ENCODE peak calls at places on chromosomes 4 and X, in six cellular contexts. A, T, E, V, O and Q are unnamed samples.

GRCh38 chr4:78951862-78952472 is 12.7 kb upstream of the PAQR3 start:
- DNase-seq in T (peak), A (no peak), E (no peak), O (no peak), V (peak), Q (no peak)

GRCh38 chr4:1413221-1413663 is 7.0 kb upstream of the NKX1-1 start:
- DNase-seq in A (no peak), T (no peak), V (no peak), O (no peak), E (peak), Q (no peak)

GRCh38 chr4:153020460-153020859 is 84.3 kb downstream of the FHDC1 start:
- DNase-seq in A (no peak), V (no peak), E (no peak), T (no peak), O (no peak), Q (no peak)

GRCh38 chr4:83255584-83255983 is 29.0 kb downstream of the COQ2 start:
- DNase-seq in T (peak), V (no peak), A (no peak), E (no peak), O (no peak), Q (no peak)

GRCh38 chrX:104482757-104483156 is 83.2 kb upstream of the IL1RAPL2 start:
- DNase-seq in E (no peak), O (no peak), V (no peak), T (no peak), A (no peak), Q (no peak)

GRCh38 chr4:38667005-38667771 is 3.2 kb downstream of the KLF3 start:
- DNase-seq in V (peak), A (peak), T (peak), O (peak), E (peak), Q (peak)

GRCh38 chr4:141768954-141769353 is 132.6 kb downstream of the IL15 start:
- DNase-seq in A (no peak), T (peak), O (no peak), V (no peak), E (no peak), Q (no peak)

GRCh38 chr4:174292473-174292872 is 8.8 kb downstream of the CEP44 start:
- DNase-seq in A (no peak), T (no peak), O (no peak), V (no peak), E (no peak), Q (no peak)

GRCh38 chr4:91373546-91373945 is 930.2 kb upstream of the GRID2 start:
- DNase-seq in V (no peak), O (no peak), A (no peak), T (no peak), E (no peak), Q (no peak)

GRCh38 chrX:118718737-118719136 is 8.7 kb upstream of the IL13RA1 start:
- DNase-seq in A (no peak), O (no peak), E (no peak), V (no peak), T (no peak), Q (no peak)

GRCh38 chr4:112651641-112652040 is 14.7 kb downstream of the LARP7 start:
- DNase-seq in A (no peak), E (no peak), V (no peak), O (no peak), T (no peak), Q (no peak)

GRCh38 chr4:158796370-158797140 is 27.7 kb downstream of the FNIP2 start:
- DNase-seq in E (no peak), O (peak), V (no peak), T (peak), A (no peak), Q (peak)

GRCh38 chrX:11423362-11423818 is 130.2 kb downstream of the AMELX start:
- DNase-seq in E (no peak), O (no peak), T (peak), V (no peak), A (no peak), Q (peak)

GRCh38 chrX:18426004-18426320 is 554 bp downstream of the CDKL5 start:
- DNase-seq in O (no peak), V (no peak), T (no peak), E (no peak), A (no peak), Q (no peak)

GRCh38 chr4:114287079-114287696 is 307.7 kb upstream of the ARSJ start:
- DNase-seq in E (no peak), T (no peak), A (no peak), O (peak), V (no peak), Q (no peak)

GRCh38 chr4:168221298-168221697 is 97.3 kb downstream of the DDX60 start:
- DNase-seq in T (peak), V (no peak), O (no peak), E (no peak), A (no peak), Q (no peak)

GRCh38 chr4:15893967-15894366 is 44.6 kb downstream of the FGFBP1 start:
- DNase-seq in V (no peak), A (no peak), E (no peak), O (no peak), T (peak), Q (no peak)

GRCh38 chr4:37891221-37892159 is 606 bp downstream of the TBC1D1 start:
- DNase-seq in V (peak), T (peak), A (peak), E (no peak), O (peak), Q (peak)

GRCh38 chr4:38078590-38079381 is 118.6 kb downstream of the PTTG2 start:
- DNase-seq in A (no peak), E (no peak), O (no peak), V (no peak), T (peak), Q (no peak)

GRCh38 chr4:173500841-173501591 is 29.0 kb downstream of the HAND2 start:
- DNase-seq in E (no peak), A (no peak), O (no peak), V (no peak), T (no peak), Q (no peak)

GRCh38 chr4:109294468-109295020 is 7.9 kb downstream of the COL25A1 start:
- DNase-seq in O (no peak), A (no peak), T (peak), E (no peak), V (no peak), Q (no peak)

GRCh38 chr4:148442830-148443549 is 776 bp upstream of the NR3C2 start:
- DNase-seq in V (no peak), O (no peak), A (no peak), T (no peak), E (no peak), Q (no peak)

GRCh38 chr4:68520985-68521384 is 55.1 kb downstream of the UGT2B17 start:
- DNase-seq in O (no peak), E (no peak), A (no peak), V (no peak), T (no peak), Q (no peak)

GRCh38 chr4:126328914-126329313 is 1014.2 kb downstream of the FAT4 start:
- DNase-seq in A (no peak), T (no peak), V (no peak), E (no peak), O (no peak), Q (no peak)

GRCh38 chrX:154412468-154412867 is 1.1 kb downstream of the TAFAZZIN start:
- DNase-seq in T (no peak), A (no peak), O (no peak), V (no peak), E (no peak), Q (no peak)

GRCh38 chr4:119795986-119796578 is 167.5 kb upstream of the PDE5A start:
- DNase-seq in O (no peak), A (no peak), T (no peak), E (no peak), V (no peak), Q (no peak)
- H3K27ac ChIP-seq in O (no peak), A (no peak), T (no peak), E (no peak), V (no peak), Q (no peak)

DNA sequence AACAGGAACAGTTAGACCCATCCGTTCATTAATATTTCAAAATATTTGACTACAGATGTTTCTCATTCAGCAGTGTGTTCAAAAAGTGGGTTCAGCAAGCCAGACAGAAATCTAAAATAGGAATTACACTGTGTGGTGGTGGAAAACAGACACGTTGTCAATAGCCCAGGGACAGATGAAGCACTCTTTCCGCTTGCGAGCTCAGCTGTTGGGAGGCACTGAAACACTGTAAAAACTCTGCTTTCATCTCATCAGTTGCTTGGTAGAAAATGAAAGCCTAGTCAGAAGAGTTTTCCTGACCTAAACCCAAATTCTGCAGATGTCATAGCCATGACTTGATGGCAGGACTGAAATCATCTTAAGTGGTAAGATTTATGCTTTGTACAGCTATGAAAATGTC is 38.5 kb downstream of the LRP2BP start:
- DNase-seq in E (no peak), T (no peak), A (no peak), V (no peak), O (no peak), Q (no peak)
- H3K27ac ChIP-seq in E (no peak), T (no peak), A (peak), V (no peak), O (no peak), Q (peak)

DNA sequence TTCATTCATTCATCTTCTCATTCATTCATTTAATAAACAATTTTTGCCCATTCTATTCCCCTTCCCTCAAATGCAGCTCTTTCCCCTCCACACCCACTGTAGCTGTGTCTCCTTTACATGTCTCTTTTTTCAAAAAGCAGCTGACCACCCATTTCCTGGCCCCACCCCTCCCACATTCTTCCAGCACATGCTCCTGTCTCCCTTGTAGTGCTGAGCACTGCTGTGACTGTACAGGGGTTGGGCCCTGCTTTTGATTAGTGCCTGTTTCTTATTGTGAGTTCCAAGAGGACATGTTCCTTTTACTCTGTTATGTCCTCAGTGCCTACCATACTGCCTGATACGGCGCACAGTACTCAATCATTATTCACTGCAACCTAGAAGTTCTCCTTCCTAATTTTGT is 152.0 kb downstream of the STK32B start:
- DNase-seq in O (no peak), T (peak), E (no peak), V (no peak), A (no peak), Q (no peak)
- H3K27ac ChIP-seq in O (no peak), T (no peak), E (no peak), V (no peak), A (no peak), Q (no peak)

GRCh38 chrX:1500701-1501624 is 36.0 kb downstream of the P2RY8 start:
- DNase-seq in O (no peak), T (no peak), E (no peak), A (peak), V (no peak), Q (no peak)

GRCh38 chrX:1502241-1502640 is 34.7 kb downstream of the P2RY8 start:
- DNase-seq in O (no peak), E (no peak), T (no peak), V (no peak), A (no peak), Q (peak)

GRCh38 chrX:1506916-1507315 is 30.1 kb downstream of the P2RY8 start:
- DNase-seq in V (no peak), T (no peak), E (no peak), O (no peak), A (no peak), Q (no peak)

GRCh38 chrX:1507511-1508463 is 29.2 kb downstream of the P2RY8 start:
- DNase-seq in O (no peak), A (no peak), E (no peak), T (no peak), V (no peak), Q (no peak)

DNA sequence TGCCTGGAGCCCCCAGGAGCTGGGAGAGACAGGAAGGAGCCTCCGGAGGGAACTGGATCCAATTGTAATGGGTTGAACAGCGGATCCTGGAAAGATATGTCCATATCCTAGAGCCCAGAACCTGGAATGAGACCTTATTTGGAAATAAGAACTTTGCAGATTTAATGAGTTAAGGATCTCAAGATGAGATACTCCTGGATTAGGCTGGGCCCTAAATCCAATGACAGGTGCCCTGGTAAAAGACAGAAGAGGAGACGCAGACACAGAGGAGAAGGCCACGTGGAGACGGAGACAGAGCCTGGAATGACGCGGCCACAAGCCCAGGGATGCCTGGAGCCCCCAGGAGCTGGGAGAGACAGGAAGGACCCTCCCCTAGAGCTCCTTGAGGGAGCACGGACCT is 34.1 kb downstream of the P2RY8 start:
- DNase-seq in O (no peak), T (no peak), V (no peak), E (no peak), A (no peak), Q (no peak)
- H3K27ac ChIP-seq in O (no peak), T (no peak), V (no peak), E (no peak), A (no peak), Q (no peak)

DNA sequence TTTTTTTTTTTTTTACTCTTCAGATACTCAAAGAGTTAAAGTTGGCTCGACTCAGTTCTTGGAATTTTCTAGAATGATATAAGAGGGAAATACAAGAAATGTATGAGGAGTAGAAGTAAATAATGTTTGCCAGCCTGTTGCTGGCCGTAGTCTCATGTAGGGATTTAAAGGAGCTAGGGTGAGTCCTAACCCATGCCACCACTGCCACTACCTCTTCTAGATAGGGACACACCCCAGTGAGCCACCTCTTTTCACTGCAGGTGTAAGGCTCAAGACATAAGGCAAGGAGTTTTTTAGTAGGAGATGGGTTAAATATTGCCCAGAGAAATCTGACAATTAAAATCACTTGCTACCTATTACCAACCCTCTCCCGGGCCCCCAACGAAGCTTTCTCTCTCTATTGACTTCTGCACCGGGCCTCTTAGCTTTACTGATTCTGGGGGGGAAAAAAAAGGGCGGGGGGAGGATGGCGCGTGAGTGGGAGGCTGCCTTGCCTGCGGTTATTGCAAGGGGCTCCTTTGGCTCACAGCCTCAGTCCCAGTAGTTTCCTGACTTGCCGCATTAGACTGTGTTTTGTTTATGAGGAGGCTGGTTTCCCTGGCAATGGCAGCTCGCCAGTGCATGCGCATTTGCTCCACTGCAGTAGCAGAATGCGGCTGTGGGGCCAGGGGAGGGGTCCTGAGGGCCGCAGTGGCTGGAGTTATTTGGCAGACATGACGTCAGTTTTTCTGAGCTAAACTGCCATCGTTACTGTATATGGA is 3.0 kb downstream of the LINC00632 start:
- DNase-seq in O (peak), A (peak), E (peak), T (peak), V (peak), Q (peak)
- H3K27ac ChIP-seq in O (no peak), A (no peak), E (peak), T (peak), V (no peak), Q (no peak)

GRCh38 chr4:25861951-25862410 is 807 bp downstream of the SEL1L3 start:
- DNase-seq in A (no peak), V (no peak), E (no peak), O (peak), T (peak), Q (no peak)
- H3K27ac ChIP-seq in A (no peak), V (no peak), E (no peak), O (peak), T (no peak), Q (no peak)

DNA sequence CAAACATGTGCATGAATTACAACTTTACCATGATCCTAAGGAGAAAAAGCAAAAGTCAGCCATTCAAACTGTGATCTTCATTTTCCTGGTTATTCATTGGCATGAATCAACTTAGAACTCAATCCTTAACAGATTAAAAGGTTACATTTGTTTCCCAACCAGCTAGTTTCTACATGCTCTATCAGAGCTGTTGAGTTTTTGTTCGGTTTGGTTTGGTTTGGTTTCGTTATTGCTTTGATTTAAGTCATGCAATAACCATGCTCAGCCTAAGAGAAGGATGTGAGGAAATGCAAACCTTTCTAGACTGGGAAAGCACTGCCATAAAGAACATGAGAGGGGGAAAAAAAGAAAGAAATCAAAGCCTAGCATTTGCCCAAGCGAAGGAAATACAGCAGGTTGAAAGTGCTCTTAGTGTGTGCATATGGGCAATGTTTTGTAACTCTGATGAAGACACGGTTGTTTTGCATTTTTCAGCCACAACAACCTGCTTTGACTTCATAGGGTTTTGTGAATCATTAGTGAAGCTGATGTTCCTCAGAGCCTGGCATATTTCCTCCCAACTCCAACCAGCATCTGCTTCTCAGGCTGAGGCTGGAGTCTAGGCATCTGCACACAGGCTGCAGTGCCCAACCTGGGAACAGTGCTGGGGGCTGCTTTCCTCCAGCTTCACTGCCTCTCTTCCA is 234.3 kb downstream of the ZNF674 start:
- DNase-seq in O (no peak), T (no peak), A (no peak), V (no peak), E (no peak), Q (no peak)
- H3K27ac ChIP-seq in O (no peak), T (no peak), A (no peak), V (no peak), E (no peak), Q (no peak)

DNA sequence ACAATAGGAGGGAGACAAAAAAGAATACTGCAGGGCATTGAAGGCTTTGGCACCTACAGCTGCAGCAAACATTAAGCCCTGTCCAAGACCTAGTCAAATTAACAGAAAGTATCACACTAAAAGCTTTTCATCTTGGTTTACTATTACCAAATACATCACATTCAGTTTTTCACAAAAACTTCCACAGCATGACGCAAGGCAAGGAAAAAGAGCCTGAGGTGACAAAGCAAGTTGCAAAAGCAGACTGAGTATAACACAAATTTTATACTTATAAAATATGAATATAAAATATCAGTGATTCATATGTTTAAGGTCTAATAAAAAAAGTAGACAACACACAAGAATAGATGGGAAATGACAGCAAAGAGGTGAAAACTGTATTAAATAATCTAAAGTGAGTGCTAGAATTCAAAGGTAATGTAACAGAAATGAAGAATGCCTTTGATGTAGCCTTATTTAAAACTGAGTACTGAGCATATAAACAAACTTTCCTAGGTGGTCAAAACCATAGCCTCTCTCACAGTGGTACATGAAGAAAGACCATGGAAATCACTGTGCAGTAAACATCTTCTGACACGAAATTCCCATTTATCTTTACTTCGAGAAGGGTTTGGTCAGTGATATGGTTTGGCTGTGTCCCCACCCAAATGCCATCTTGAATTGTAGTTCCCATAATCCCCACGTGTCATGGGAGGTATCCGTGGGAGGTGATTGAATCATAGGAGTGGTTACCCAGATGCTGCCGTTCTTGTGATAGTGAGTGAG is 27.7 kb upstream of the MAGEA11 start:
- DNase-seq in V (no peak), A (no peak), O (no peak), T (no peak), E (no peak), Q (no peak)
- H3K27ac ChIP-seq in V (no peak), A (no peak), O (no peak), T (no peak), E (no peak), Q (no peak)

DNA sequence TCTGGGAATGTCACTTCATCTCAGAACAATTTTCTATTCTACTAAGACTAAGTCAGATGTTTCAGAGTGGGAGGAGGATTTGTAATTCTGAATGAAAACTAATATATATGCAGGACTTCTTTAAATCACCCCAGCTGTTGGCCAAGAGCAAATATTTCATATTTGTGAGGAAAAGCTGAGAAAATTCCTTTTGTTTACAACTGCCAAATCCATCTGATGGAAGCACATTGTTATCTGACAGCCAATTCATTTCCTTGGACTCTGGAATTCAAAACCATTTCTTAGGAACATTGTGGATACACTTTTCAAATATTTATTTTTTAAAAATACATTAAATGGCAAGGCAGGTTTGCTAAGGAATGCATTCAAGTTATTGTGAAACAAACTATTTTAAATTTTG is 8.0 kb downstream of the SLIT2 start:
- DNase-seq in E (no peak), T (peak), A (no peak), O (no peak), V (no peak), Q (no peak)
- H3K27ac ChIP-seq in E (no peak), T (no peak), A (no peak), O (no peak), V (no peak), Q (no peak)